ENCODE peak calls at places on chromosomes 12 and 14, in six cellular contexts. D, K, M, L, T and Y are unnamed samples.

GRCh38 chr14:33740531-33740930 is 210.3 kb downstream of the EGLN3 start:
- DNase-seq in D (no peak), K (no peak), M (no peak), L (no peak), T (no peak), Y (no peak)

GRCh38 chr12:4700621-4701026 is 19.6 kb upstream of the GALNT8 start:
- DNase-seq in D (peak), K (no peak), M (no peak), L (peak), T (peak), Y (peak)

GRCh38 chr12:99390707-99391106 is 256.8 kb upstream of the GARIN6 start:
- DNase-seq in D (peak), K (no peak), M (no peak), L (peak), T (no peak), Y (no peak)

GRCh38 chr12:125152463-125152862 is 87.2 kb downstream of the AACS start:
- DNase-seq in D (no peak), K (no peak), M (no peak), L (no peak), T (no peak), Y (no peak)

GRCh38 chr14:73238262-73238852 is 1.1 kb downstream of the PAPLN start:
- DNase-seq in D (peak), K (peak), M (peak), L (no peak), T (peak), Y (peak)

GRCh38 chr12:84730561-84731162 is 181.9 kb downstream of the SLC6A15 start:
- DNase-seq in D (peak), K (no peak), M (no peak), L (no peak), T (no peak), Y (no peak)

GRCh38 chr12:43332977-43333649 is 218.9 kb downstream of the ADAMTS20 start:
- DNase-seq in D (no peak), K (no peak), M (peak), L (no peak), T (peak), Y (peak)

GRCh38 chr12:2013527-2014223 is 9.4 kb upstream of the DCP1B start:
- DNase-seq in D (no peak), K (no peak), M (peak), L (no peak), T (peak), Y (no peak)

GRCh38 chr12:108313609-108314331 is 25.3 kb downstream of the CMKLR1 start:
- DNase-seq in D (no peak), K (no peak), M (no peak), L (no peak), T (no peak), Y (no peak)

GRCh38 chr12:67388331-67389163 is 119.4 kb downstream of the CAND1 start:
- DNase-seq in D (peak), K (no peak), M (no peak), L (no peak), T (no peak), Y (no peak)

GRCh38 chr12:18158774-18159557 is 69.0 kb upstream of the RERGL start:
- DNase-seq in D (peak), K (no peak), M (peak), L (no peak), T (peak), Y (peak)

GRCh38 chr14:73662439-73663056 is 17.8 kb downstream of the DNAL1 start:
- DNase-seq in D (peak), K (peak), M (peak), L (no peak), T (peak), Y (peak)

GRCh38 chr14:76953196-76953945 is 75.1 kb downstream of the IRF2BPL start:
- DNase-seq in D (no peak), K (peak), M (peak), L (no peak), T (peak), Y (peak)

GRCh38 chr12:122004633-122005071 is 17.0 kb upstream of the BCL7A start:
- DNase-seq in D (no peak), K (no peak), M (no peak), L (no peak), T (peak), Y (peak)

GRCh38 chr14:62694075-62694474 is 351.2 kb downstream of the KCNH5 start:
- DNase-seq in D (no peak), K (no peak), M (peak), L (no peak), T (peak), Y (peak)

GRCh38 chr14:26286806-26287205 is 311.0 kb downstream of the NOVA1 start:
- DNase-seq in D (no peak), K (no peak), M (peak), L (no peak), T (peak), Y (no peak)

GRCh38 chr12:89525002-89525823 is 617 bp upstream of the GALNT4 start:
- DNase-seq in D (peak), K (no peak), M (peak), L (peak), T (peak), Y (no peak)

GRCh38 chr14:101018561-101019290 is 115.2 kb upstream of the RTL1 start:
- DNase-seq in D (no peak), K (no peak), M (no peak), L (no peak), T (no peak), Y (no peak)

GRCh38 chr14:50955373-50956043 is 11.2 kb upstream of the PYGL start:
- DNase-seq in D (peak), K (peak), M (peak), L (no peak), T (peak), Y (peak)

GRCh38 chr14:71266994-71267636 is 359.9 kb downstream of the PCNX1 start:
- DNase-seq in D (no peak), K (no peak), M (peak), L (no peak), T (peak), Y (peak)

GRCh38 chr12:104571328-104571727 is 114.6 kb downstream of the CHST11 start:
- DNase-seq in D (no peak), K (no peak), M (no peak), L (no peak), T (no peak), Y (no peak)

GRCh38 chr12:65857875-65858274 is 33.6 kb downstream of the HMGA2 start:
- DNase-seq in D (no peak), K (no peak), M (no peak), L (no peak), T (no peak), Y (no peak)

GRCh38 chr12:122841544-122842321 is 6.5 kb downstream of the HIP1R start:
- DNase-seq in D (no peak), K (peak), M (peak), L (no peak), T (peak), Y (peak)

GRCh38 chr14:31025335-31026075 is at the start of gene AP4S1:
- DNase-seq in D (peak), K (no peak), M (peak), L (peak), T (no peak), Y (no peak)

GRCh38 chr12:69510176-69510827 is 40.1 kb downstream of the FRS2 start:
- DNase-seq in D (no peak), K (no peak), M (no peak), L (no peak), T (no peak), Y (no peak)

GRCh38 chr12:106091421-106091820 is 47.3 kb downstream of the NUAK1 start:
- DNase-seq in D (no peak), K (no peak), M (no peak), L (no peak), T (no peak), Y (no peak)

GRCh38 chr12:106090586-106091411 is 48.0 kb downstream of the NUAK1 start:
- DNase-seq in D (no peak), K (no peak), M (peak), L (no peak), T (peak), Y (peak)

GRCh38 chr12:106088246-106089200 is 50.2 kb downstream of the NUAK1 start:
- DNase-seq in D (no peak), K (no peak), M (no peak), L (no peak), T (no peak), Y (no peak)

GRCh38 chr12:106086696-106087095 is 52.1 kb downstream of the NUAK1 start:
- DNase-seq in D (no peak), K (no peak), M (no peak), L (no peak), T (no peak), Y (no peak)

DNA sequence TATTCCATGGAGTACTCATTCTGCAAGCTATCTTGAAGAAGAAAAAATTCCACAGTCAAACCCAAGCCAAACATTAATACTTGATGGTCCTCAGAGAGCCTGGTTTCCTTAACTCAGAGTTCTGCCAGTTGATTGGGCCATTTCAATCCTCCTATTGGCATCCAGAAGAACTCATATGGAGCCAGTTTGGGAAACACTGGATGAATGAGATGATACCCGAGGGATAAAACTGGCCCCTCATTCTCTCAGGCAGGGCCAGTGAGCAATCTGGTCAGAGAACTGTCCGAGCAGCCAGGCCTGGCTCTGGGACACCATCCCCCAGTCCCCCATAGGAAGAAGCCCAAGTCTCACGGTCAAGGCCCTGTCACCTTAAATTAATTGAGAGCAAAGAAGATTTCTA is 48.8 kb downstream of the NUAK1 start:
- DNase-seq in D (no peak), K (no peak), M (no peak), L (no peak), T (no peak), Y (no peak)
- H3K4me2 ChIP-seq in D (no peak), K (no peak), M (no peak), L (no peak), T (no peak), Y (no peak)

DNA sequence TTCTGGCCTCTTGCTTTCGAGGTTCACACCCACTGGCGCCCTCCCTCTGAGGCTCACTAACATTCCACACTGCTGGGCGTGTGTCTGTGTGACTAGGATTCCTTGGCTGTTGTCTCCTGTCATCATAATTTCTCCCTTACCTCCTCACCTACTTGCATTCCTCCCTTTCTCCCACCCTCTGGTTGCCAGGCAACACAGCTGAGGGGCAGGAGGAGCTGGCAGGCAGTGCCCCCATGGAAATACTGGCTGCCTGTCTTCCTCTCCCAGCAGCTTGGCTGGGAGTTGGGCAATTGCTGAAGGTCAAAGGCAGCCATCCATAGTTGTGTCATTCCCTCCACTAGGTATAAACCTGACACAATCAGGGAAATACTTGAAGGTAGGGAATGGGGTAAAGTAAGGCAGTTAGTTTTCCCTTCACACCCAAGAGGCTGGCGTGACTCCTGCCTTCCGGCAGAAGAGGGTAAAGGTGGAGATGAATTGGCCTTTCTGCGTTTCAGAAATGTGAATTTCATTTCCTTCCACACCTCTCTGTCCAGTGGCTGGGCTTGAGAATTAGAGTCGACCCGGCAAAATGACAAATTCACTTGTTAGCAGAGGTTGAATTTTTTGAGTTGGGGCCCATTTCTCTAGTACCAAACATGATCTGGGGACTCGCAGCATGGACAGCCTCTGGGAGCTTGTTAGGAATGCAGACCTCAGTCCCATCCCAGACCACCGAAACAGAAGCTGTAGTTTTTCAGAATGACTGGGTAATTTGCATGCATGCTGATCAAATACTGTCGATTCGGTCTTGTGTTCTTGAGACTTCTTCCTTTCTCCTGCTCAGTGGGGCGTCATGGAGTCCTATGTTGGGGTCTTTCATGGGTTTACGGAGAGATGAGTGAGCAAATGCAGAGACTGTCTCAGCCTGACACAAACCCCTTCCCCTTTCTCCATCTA is 24.3 kb upstream of the EMP1 start:
- DNase-seq in D (peak), K (no peak), M (peak), L (no peak), T (no peak), Y (peak)
- H3K4me2 ChIP-seq in D (peak), K (peak), M (no peak), L (no peak), T (peak), Y (peak)

GRCh38 chr12:27246774-27247173 is 2.7 kb downstream of the STK38L start:
- DNase-seq in D (no peak), K (no peak), M (no peak), L (no peak), T (no peak), Y (no peak)
- H3K4me2 ChIP-seq in D (peak), K (no peak), M (no peak), L (no peak), T (peak), Y (peak)

GRCh38 chr14:22487401-22487800 is 101.6 kb downstream of the DAD1 start:
- DNase-seq in D (no peak), K (no peak), M (no peak), L (no peak), T (no peak), Y (no peak)
- H3K4me2 ChIP-seq in D (no peak), K (no peak), M (no peak), L (no peak), T (no peak), Y (no peak)

DNA sequence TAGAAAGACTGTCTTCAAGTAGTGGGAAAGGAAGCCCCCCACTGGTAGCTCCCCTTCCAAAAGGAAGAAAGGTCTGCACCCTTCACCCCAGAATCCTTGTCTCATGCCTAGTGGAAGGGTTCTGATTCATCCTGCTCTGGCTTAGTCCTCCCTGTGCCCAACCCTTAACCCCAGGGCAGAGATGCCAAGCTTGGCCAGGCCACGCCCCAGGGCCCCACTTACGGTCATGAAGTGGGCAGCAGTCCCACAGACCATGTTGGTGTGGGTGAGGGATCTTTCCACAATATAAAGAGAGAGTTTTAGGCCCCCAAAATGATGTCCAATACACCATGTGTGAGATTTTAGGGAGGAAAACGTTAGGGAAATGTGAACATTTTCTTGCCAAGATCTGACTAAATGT is 8.4 kb upstream of the SSPN start:
- DNase-seq in D (no peak), K (no peak), M (no peak), L (no peak), T (no peak), Y (no peak)
- H3K4me2 ChIP-seq in D (no peak), K (no peak), M (no peak), L (no peak), T (no peak), Y (no peak)

GRCh38 chr12:678747-679712 is 15.8 kb upstream of the NINJ2 start:
- DNase-seq in D (no peak), K (no peak), M (no peak), L (no peak), T (no peak), Y (no peak)

GRCh38 chr12:673849-674248 is 10.6 kb upstream of the NINJ2 start:
- DNase-seq in D (no peak), K (no peak), M (no peak), L (no peak), T (no peak), Y (no peak)

GRCh38 chr12:675562-675961 is 12.3 kb upstream of the NINJ2 start:
- DNase-seq in D (no peak), K (no peak), M (no peak), L (no peak), T (no peak), Y (no peak)

GRCh38 chr12:674272-674781 is 11.1 kb upstream of the NINJ2 start:
- DNase-seq in D (no peak), K (no peak), M (no peak), L (no peak), T (peak), Y (no peak)
- H3K4me2 ChIP-seq in D (no peak), K (no peak), M (no peak), L (no peak), T (no peak), Y (no peak)

GRCh38 chr12:70657621-70658286 is 20.5 kb upstream of the PTPRB start:
- DNase-seq in D (no peak), K (no peak), M (no peak), L (no peak), T (no peak), Y (no peak)

GRCh38 chr12:70660620-70661219 is 23.5 kb upstream of the PTPRB start:
- DNase-seq in D (no peak), K (peak), M (peak), L (no peak), T (peak), Y (peak)

GRCh38 chr12:70659077-70659606 is 21.9 kb upstream of the PTPRB start:
- DNase-seq in D (no peak), K (no peak), M (no peak), L (no peak), T (no peak), Y (no peak)

GRCh38 chr12:70661762-70662161 is 24.5 kb upstream of the PTPRB start:
- DNase-seq in D (no peak), K (no peak), M (peak), L (no peak), T (peak), Y (peak)

GRCh38 chr12:70660002-70660604 is 22.9 kb upstream of the PTPRB start:
- DNase-seq in D (no peak), K (no peak), M (no peak), L (no peak), T (no peak), Y (no peak)
- H3K4me2 ChIP-seq in D (no peak), K (peak), M (no peak), L (no peak), T (no peak), Y (no peak)